ENCODE peak calls at places on chromosomes 3 and 15, in nine cellular contexts. P is heart left ventricle, T is right lobe of liver, O is A549, H is tibial nerve, D is adrenal gland, C is esophagus squamous epithelium, Y is prostate gland, J is endothelial cell of umbilical vein. L is an unnamed sample.

GRCh38 chr15:63372018-63372705 is 9.5 kb downstream of the CA12 start:
- DNase-seq in J (peak; percentile 51), C (no peak), Y (no peak), H (peak; percentile 39), D (no peak), T (no peak), P (peak; percentile 45), O (peak; percentile 95), L (peak; percentile 74)

GRCh38 chr3:176514297-176514696 is 683.0 kb downstream of the TBL1XR1 start:
- DNase-seq in O (peak; percentile 8), H (no peak), P (no peak), T (no peak), C (no peak), D (peak; percentile 3), Y (peak; percentile 17), J (peak; percentile 73), L (no peak)

GRCh38 chr15:23853291-23853690 is 166.2 kb upstream of the NDN start:
- DNase-seq in O (no peak), D (peak; percentile 13), Y (no peak), C (no peak), T (no peak), P (no peak), H (no peak), J (no peak), L (no peak)

GRCh38 chr3:171788546-171789351 is 21.5 kb downstream of the PLD1 start:
- DNase-seq in O (no peak), T (no peak), C (no peak), P (no peak), D (no peak), H (no peak), J (peak; percentile 92), Y (no peak), L (no peak)

GRCh38 chr3:50333744-50334328 is 5.8 kb upstream of the TUSC2 start:
- DNase-seq in J (peak; percentile 86), P (peak; percentile 87), D (peak; percentile 44), O (no peak), T (no peak), C (no peak), Y (no peak), H (peak; percentile 58), L (no peak)

GRCh38 chr15:60052796-60053195 is 48.7 kb downstream of the FOXB1 start:
- DNase-seq in D (no peak), H (no peak), Y (no peak), T (no peak), C (no peak), J (no peak), P (no peak), O (no peak), L (no peak)

GRCh38 chr3:143217283-143217682 is 97.7 kb downstream of the CHST2 start:
- DNase-seq in P (no peak), D (no peak), J (no peak), O (no peak), T (no peak), C (no peak), H (no peak), Y (no peak), L (no peak)

GRCh38 chr3:123799544-123800351 is 84.4 kb downstream of the MYLK start:
- DNase-seq in P (no peak), Y (no peak), D (no peak), J (no peak), C (no peak), H (peak; percentile 15), O (peak; percentile 38), T (peak; percentile 85), L (no peak)

GRCh38 chr3:1082024-1082633 is 10.7 kb upstream of the CNTN6 start:
- DNase-seq in Y (peak; percentile 47), J (peak; percentile 1), C (no peak), P (no peak), H (peak; percentile 53), O (no peak), D (peak; percentile 75), T (peak; percentile 46), L (no peak)

GRCh38 chr3:126711361-126711760 is 7.3 kb downstream of the CHCHD6 start:
- DNase-seq in H (no peak), T (no peak), D (no peak), P (no peak), Y (no peak), J (no peak), O (no peak), C (no peak), L (no peak)

GRCh38 chr3:136209921-136210320 is 13.8 kb upstream of the MSL2 start:
- DNase-seq in J (no peak), D (no peak), T (no peak), C (no peak), O (no peak), H (no peak), P (no peak), Y (no peak), L (no peak)

GRCh38 chr3:122700193-122700592 is 19.6 kb downstream of the PARP14 start:
- DNase-seq in C (no peak), H (no peak), Y (no peak), T (no peak), D (no peak), O (no peak), J (no peak), P (no peak), L (no peak)

GRCh38 chr15:74377831-74378766 is 10.7 kb upstream of the CYP11A1 start:
- DNase-seq in C (no peak), O (no peak), Y (no peak), T (no peak), D (no peak), J (no peak), P (no peak), H (no peak), L (peak; percentile 48)

GRCh38 chr3:29291982-29292363 is 11.1 kb downstream of the RBMS3 start:
- DNase-seq in C (no peak), J (no peak), O (no peak), H (no peak), T (no peak), P (no peak), D (no peak), Y (no peak), L (no peak)

GRCh38 chr3:127005864-127006500 is 23.1 kb downstream of the PLXNA1 start:
- DNase-seq in D (no peak), H (no peak), T (no peak), Y (no peak), J (no peak), O (no peak), P (no peak), C (no peak), L (no peak)

GRCh38 chr15:89893696-89894450 is at the start of gene AP3S2:
- DNase-seq in Y (peak; percentile 89), J (peak; percentile 92), C (peak; percentile 53), H (peak; percentile 88), O (peak; percentile 91), T (peak; percentile 93), P (peak; percentile 93), D (peak; percentile 94), L (peak; percentile 96)

GRCh38 chr15:89893027-89893426 is 767 bp downstream of the AP3S2 start:
- DNase-seq in J (no peak), O (no peak), T (no peak), H (no peak), P (no peak), D (no peak), Y (no peak), C (no peak), L (no peak)

GRCh38 chr15:89883518-89883917 is 10.3 kb downstream of the AP3S2 start:
- DNase-seq in O (no peak), Y (no peak), T (no peak), J (no peak), C (no peak), H (no peak), D (no peak), P (no peak), L (no peak)

GRCh38 chr15:89885611-89886010 is 8.2 kb downstream of the AP3S2 start:
- DNase-seq in H (no peak), Y (no peak), P (no peak), T (no peak), C (no peak), D (no peak), J (no peak), O (no peak), L (no peak)

GRCh38 chr15:89888214-89888804 is 5.5 kb downstream of the AP3S2 start:
- DNase-seq in O (peak; percentile 44), C (no peak), D (peak; percentile 37), H (no peak), J (peak; percentile 56), P (no peak), T (no peak), Y (peak; percentile 34), L (no peak)
- TF ChIP-seq POLR2A in O (no peak), C (no peak), D (no peak), H (no peak), J (no peak), P (no peak), T (no peak), Y (no peak), L (no peak)

GRCh38 chr3:24510030-24510648 is 15.5 kb upstream of the THRB start:
- DNase-seq in T (no peak), J (peak; percentile 43), Y (no peak), P (no peak), C (no peak), H (no peak), O (no peak), D (no peak), L (no peak)

GRCh38 chr3:24518990-24519367 is 24.3 kb upstream of the THRB start:
- DNase-seq in Y (no peak), J (no peak), O (no peak), D (no peak), H (no peak), P (no peak), C (no peak), T (no peak), L (no peak)

GRCh38 chr3:24512564-24513197 is 18.0 kb upstream of the THRB start:
- DNase-seq in T (no peak), C (no peak), D (no peak), Y (no peak), O (no peak), H (no peak), J (no peak), P (no peak), L (no peak)

GRCh38 chr3:24513463-24513862 is 18.8 kb upstream of the THRB start:
- DNase-seq in D (no peak), P (no peak), T (no peak), O (no peak), C (no peak), Y (no peak), J (no peak), H (no peak), L (no peak)

GRCh38 chr3:24514139-24514538 is 19.5 kb upstream of the THRB start:
- DNase-seq in O (no peak), Y (no peak), H (no peak), C (no peak), D (no peak), P (no peak), J (no peak), T (no peak), L (no peak)
- TF ChIP-seq CTCF in O (no peak), Y (no peak), H (no peak), C (no peak), D (no peak), P (no peak), J (no peak), T (no peak), L (no peak)

GRCh38 chr15:69317392-69317841 is 18.7 kb downstream of the PAQR5 start:
- DNase-seq in P (no peak), O (no peak), Y (no peak), D (no peak), J (no peak), T (no peak), H (no peak), C (no peak), L (no peak)
- TF ChIP-seq POLR2A in P (no peak), O (no peak), Y (no peak), D (no peak), J (no peak), T (no peak), H (no peak), C (no peak), L (no peak)

GRCh38 chr3:83842511-83842910 is 1116.3 kb upstream of the CADM2 start:
- DNase-seq in H (no peak), P (no peak), O (no peak), J (no peak), T (no peak), Y (no peak), D (no peak), C (no peak), L (no peak)
- TF ChIP-seq CTCF in H (no peak), P (no peak), O (no peak), J (no peak), T (no peak), Y (no peak), D (no peak), C (no peak), L (no peak)